ENCODE peak calls at places on chromosomes 7 and 10, in six cellular contexts. One of them, this sample, is unnamed.

GRCh38 chr10:52483587-52483986 is 169.5 kb downstream of the DKK1 start:
- DNase-seq in thyroid gland: no peak
- DNase-seq in GM10248: no peak
- DNase-seq in NCI-H2171 treated with DMSO at 0.1 percent for 48 hours: no peak
- DNase-seq in EL: no peak
- DNase-seq in foreskin fibroblast: no peak
- DNase-seq in this sample: no peak

GRCh38 chr10:45379891-45380540 is 6.0 kb downstream of the ALOX5 start:
- DNase-seq in foreskin fibroblast: no peak
- DNase-seq in EL: no peak
- DNase-seq in GM10248: no peak
- DNase-seq in NCI-H2171 treated with DMSO at 0.1 percent for 48 hours: no peak
- DNase-seq in thyroid gland: peak; percentile 13
- DNase-seq in this sample: no peak

GRCh38 chr10:76112826-76113150 is 681.4 kb downstream of the LRMDA start:
- DNase-seq in foreskin fibroblast: no peak
- DNase-seq in EL: no peak
- DNase-seq in GM10248: no peak
- DNase-seq in thyroid gland: no peak
- DNase-seq in NCI-H2171 treated with DMSO at 0.1 percent for 48 hours: no peak
- DNase-seq in this sample: peak; percentile 5

GRCh38 chr7:133883591-133883990 is 243.5 kb upstream of the LRGUK start:
- DNase-seq in foreskin fibroblast: no peak
- DNase-seq in GM10248: no peak
- DNase-seq in NCI-H2171 treated with DMSO at 0.1 percent for 48 hours: no peak
- DNase-seq in thyroid gland: no peak
- DNase-seq in EL: no peak
- DNase-seq in this sample: no peak

GRCh38 chr7:123070702-123071286 is 75.3 kb upstream of the TAS2R16 start:
- DNase-seq in GM10248: peak; percentile 22
- DNase-seq in NCI-H2171 treated with DMSO at 0.1 percent for 48 hours: peak; percentile 47
- DNase-seq in foreskin fibroblast: no peak
- DNase-seq in thyroid gland: no peak
- DNase-seq in EL: peak; percentile 1
- DNase-seq in this sample: no peak

GRCh38 chr10:6300106-6300783 is 97.5 kb downstream of the PFKFB3 start:
- DNase-seq in NCI-H2171 treated with DMSO at 0.1 percent for 48 hours: no peak
- DNase-seq in foreskin fibroblast: peak; percentile 40
- DNase-seq in GM10248: peak; percentile 69
- DNase-seq in EL: peak; percentile 57
- DNase-seq in thyroid gland: peak; percentile 8
- DNase-seq in this sample: no peak

GRCh38 chr10:5575144-5575481 is 50.4 kb downstream of the CALML3 start:
- DNase-seq in EL: no peak
- DNase-seq in GM10248: no peak
- DNase-seq in NCI-H2171 treated with DMSO at 0.1 percent for 48 hours: no peak
- DNase-seq in thyroid gland: no peak
- DNase-seq in foreskin fibroblast: no peak
- DNase-seq in this sample: no peak

GRCh38 chr10:17144757-17145156 is 15.1 kb upstream of the CUBN start:
- DNase-seq in thyroid gland: no peak
- DNase-seq in GM10248: no peak
- DNase-seq in EL: no peak
- DNase-seq in NCI-H2171 treated with DMSO at 0.1 percent for 48 hours: no peak
- DNase-seq in foreskin fibroblast: peak; percentile 31
- DNase-seq in this sample: no peak

GRCh38 chr10:3873728-3874461 is 88.9 kb upstream of the KLF6 start:
- DNase-seq in EL: peak; percentile 24
- DNase-seq in GM10248: peak; percentile 79
- DNase-seq in thyroid gland: no peak
- DNase-seq in foreskin fibroblast: no peak
- DNase-seq in NCI-H2171 treated with DMSO at 0.1 percent for 48 hours: peak; percentile 34
- DNase-seq in this sample: peak; percentile 39

GRCh38 chr7:51034531-51035264 is 252.0 kb upstream of the GRB10 start:
- DNase-seq in NCI-H2171 treated with DMSO at 0.1 percent for 48 hours: no peak
- DNase-seq in GM10248: no peak
- DNase-seq in EL: peak; percentile 82
- DNase-seq in thyroid gland: no peak
- DNase-seq in foreskin fibroblast: peak; percentile 51
- DNase-seq in this sample: peak; percentile 68

GRCh38 chr7:103921692-103922091 is 67.8 kb downstream of the RELN start:
- DNase-seq in GM10248: no peak
- DNase-seq in foreskin fibroblast: no peak
- DNase-seq in thyroid gland: no peak
- DNase-seq in NCI-H2171 treated with DMSO at 0.1 percent for 48 hours: no peak
- DNase-seq in EL: no peak
- DNase-seq in this sample: no peak

GRCh38 chr10:34801066-34801738 is 13.9 kb downstream of the PARD3 start:
- DNase-seq in EL: no peak
- DNase-seq in foreskin fibroblast: no peak
- DNase-seq in NCI-H2171 treated with DMSO at 0.1 percent for 48 hours: no peak
- DNase-seq in thyroid gland: no peak
- DNase-seq in GM10248: no peak
- DNase-seq in this sample: no peak

GRCh38 chr7:3464900-3465622 is 164.0 kb downstream of the SDK1 start:
- DNase-seq in GM10248: no peak
- DNase-seq in NCI-H2171 treated with DMSO at 0.1 percent for 48 hours: no peak
- DNase-seq in EL: no peak
- DNase-seq in thyroid gland: no peak
- DNase-seq in foreskin fibroblast: no peak
- DNase-seq in this sample: no peak

GRCh38 chr7:44608916-44609648 is 2.7 kb downstream of the OGDH start:
- DNase-seq in EL: peak; percentile 70
- DNase-seq in thyroid gland: no peak
- DNase-seq in NCI-H2171 treated with DMSO at 0.1 percent for 48 hours: no peak
- DNase-seq in foreskin fibroblast: no peak
- DNase-seq in GM10248: no peak
- DNase-seq in this sample: no peak

GRCh38 chr10:97659589-97659988 is 19.1 kb downstream of the PI4K2A start:
- DNase-seq in GM10248: no peak
- DNase-seq in foreskin fibroblast: peak; percentile 63
- DNase-seq in NCI-H2171 treated with DMSO at 0.1 percent for 48 hours: no peak
- DNase-seq in thyroid gland: no peak
- DNase-seq in EL: peak; percentile 63
- DNase-seq in this sample: peak; percentile 15

GRCh38 chr10:57983226-57983870 is 284.3 kb downstream of the IPMK start:
- DNase-seq in thyroid gland: no peak
- DNase-seq in NCI-H2171 treated with DMSO at 0.1 percent for 48 hours: no peak
- DNase-seq in foreskin fibroblast: no peak
- DNase-seq in EL: peak; percentile 37
- DNase-seq in GM10248: no peak
- DNase-seq in this sample: peak; percentile 13

GRCh38 chr7:104207348-104207730 is 474 bp downstream of the ORC5 start:
- DNase-seq in foreskin fibroblast: no peak
- DNase-seq in EL: no peak
- DNase-seq in thyroid gland: peak; percentile 8
- DNase-seq in NCI-H2171 treated with DMSO at 0.1 percent for 48 hours: peak; percentile 43
- DNase-seq in GM10248: peak; percentile 12
- DNase-seq in this sample: peak; percentile 57

GRCh38 chr10:96556003-96556402 is 30.8 kb downstream of the TM9SF3 start:
- DNase-seq in NCI-H2171 treated with DMSO at 0.1 percent for 48 hours: peak; percentile 7
- DNase-seq in thyroid gland: peak; percentile 39
- DNase-seq in EL: peak; percentile 14
- DNase-seq in GM10248: no peak
- DNase-seq in foreskin fibroblast: no peak
- DNase-seq in this sample: peak; percentile 40

GRCh38 chr7:99102809-99103690 is 40.9 kb downstream of the SMURF1 start:
- DNase-seq in thyroid gland: no peak
- DNase-seq in EL: peak; percentile 82
- DNase-seq in NCI-H2171 treated with DMSO at 0.1 percent for 48 hours: no peak
- DNase-seq in foreskin fibroblast: peak; percentile 69
- DNase-seq in GM10248: no peak
- DNase-seq in this sample: no peak